ENCODE peak calls at places on chromosomes 7 and 10, in ten cellular contexts. T is stomach; G is fibroblast of lung; F is heart left ventricle; J is Peyer's patch; O is WERI-Rb-1; U is PC-9; D is CD8-positive, alpha-beta T cell; Q is cardiac muscle cell; W is body of pancreas. Z is an unnamed sample.

GRCh38 chr7:113394856-113395255 is 276.5 kb upstream of the SMIM30 start:
- DNase-seq in T (no peak), W (no peak), F (no peak), U (no peak), O (no peak), D (no peak), J (no peak), Q (peak), G (no peak), Z (peak)

GRCh38 chr7:120996333-120996982 is 7.9 kb downstream of the CPED1 start:
- DNase-seq in F (no peak), U (peak), D (no peak), T (peak), W (peak), O (peak), J (no peak), G (peak), Q (no peak), Z (no peak)

GRCh38 chr10:106565546-106565945 is 599.0 kb downstream of the SORCS1 start:
- DNase-seq in J (no peak), G (peak), F (no peak), Q (no peak), U (no peak), W (no peak), D (no peak), O (no peak), T (no peak), Z (no peak)

GRCh38 chr7:64574481-64575159 is 11.7 kb upstream of the ZNF680 start:
- DNase-seq in O (no peak), Q (peak), G (peak), U (peak), F (peak), D (no peak), W (peak), T (no peak), J (no peak), Z (no peak)

GRCh38 chr10:76049581-76050290 is 618.3 kb downstream of the LRMDA start:
- DNase-seq in D (no peak), O (no peak), F (no peak), U (no peak), Q (no peak), T (no peak), J (no peak), G (peak), W (no peak), Z (no peak)

GRCh38 chr10:3511483-3511882 is 273.5 kb downstream of the KLF6 start:
- DNase-seq in O (no peak), Q (peak), U (no peak), F (no peak), D (no peak), W (no peak), T (no peak), G (no peak), J (no peak), Z (no peak)

GRCh38 chr10:36068542-36068941 is 426.4 kb upstream of the FZD8 start:
- DNase-seq in F (no peak), U (no peak), D (no peak), W (no peak), O (no peak), Q (no peak), G (no peak), J (no peak), T (no peak), Z (no peak)

GRCh38 chr7:2508327-2509231 is 11.0 kb upstream of the LFNG start:
- DNase-seq in D (peak), F (no peak), Q (no peak), G (no peak), U (peak), T (no peak), W (peak), J (no peak), O (peak), Z (no peak)

GRCh38 chr7:1694551-1694950 is 24.5 kb downstream of the ELFN1 start:
- DNase-seq in U (no peak), F (no peak), J (no peak), D (no peak), W (no peak), T (no peak), G (no peak), Q (peak), O (peak), Z (no peak)

GRCh38 chr7:105454058-105454739 is 65.5 kb upstream of the SRPK2 start:
- DNase-seq in W (no peak), D (no peak), Q (no peak), U (peak), O (no peak), G (peak), J (no peak), F (no peak), T (no peak), Z (no peak)

GRCh38 chr10:67533376-67533775 is 162.6 kb downstream of the CTNNA3 start:
- DNase-seq in Q (no peak), W (no peak), U (no peak), D (no peak), O (no peak), T (no peak), J (no peak), G (no peak), F (no peak), Z (no peak)

GRCh38 chr7:70599446-70600190 is 532.3 kb upstream of the GALNT17 start:
- DNase-seq in U (peak), F (no peak), D (no peak), J (no peak), G (no peak), Q (no peak), O (no peak), T (peak), W (no peak), Z (no peak)

GRCh38 chr7:120825576-120825975 is 32.4 kb downstream of the TSPAN12 start:
- DNase-seq in T (no peak), U (no peak), J (no peak), D (no peak), Q (no peak), F (no peak), O (no peak), W (no peak), G (no peak), Z (no peak)

GRCh38 chr7:126403040-126403439 is 849.7 kb downstream of the GRM8 start:
- DNase-seq in W (no peak), F (no peak), J (no peak), G (no peak), U (no peak), Q (no peak), T (no peak), D (no peak), O (no peak), Z (no peak)

GRCh38 chr10:71795248-71795647 is 21.9 kb upstream of the VSIR start:
- DNase-seq in G (peak), U (no peak), F (peak), Q (peak), D (no peak), T (no peak), W (no peak), J (no peak), O (no peak), Z (no peak)

GRCh38 chr7:116417593-116418345 is 81.8 kb upstream of the CAV2 start:
- DNase-seq in T (no peak), J (no peak), W (no peak), U (no peak), F (no peak), G (peak), O (no peak), D (no peak), Q (no peak), Z (no peak)

GRCh38 chr10:24168258-24169170 is 40.4 kb upstream of the KIAA1217 start:
- DNase-seq in J (no peak), W (peak), F (no peak), O (no peak), D (no peak), G (peak), T (no peak), U (no peak), Q (peak), Z (no peak)

GRCh38 chr10:77527839-77528238 is 109.8 kb downstream of the KCNMA1 start:
- DNase-seq in O (no peak), W (no peak), F (no peak), T (no peak), J (no peak), Q (no peak), D (no peak), G (no peak), U (no peak), Z (no peak)

GRCh38 chr10:77520995-77521394 is 116.6 kb downstream of the KCNMA1 start:
- DNase-seq in G (no peak), F (no peak), O (no peak), D (no peak), Q (no peak), U (no peak), J (no peak), T (no peak), W (no peak), Z (no peak)

GRCh38 chr10:77526861-77527617 is 110.6 kb downstream of the KCNMA1 start:
- DNase-seq in G (no peak), W (no peak), D (no peak), O (no peak), T (no peak), J (no peak), F (no peak), U (no peak), Q (peak), Z (no peak)

GRCh38 chr10:77522268-77522809 is 115.3 kb downstream of the KCNMA1 start:
- DNase-seq in D (no peak), O (no peak), Q (no peak), J (no peak), F (no peak), U (no peak), T (no peak), G (no peak), W (no peak), Z (no peak)

DNA sequence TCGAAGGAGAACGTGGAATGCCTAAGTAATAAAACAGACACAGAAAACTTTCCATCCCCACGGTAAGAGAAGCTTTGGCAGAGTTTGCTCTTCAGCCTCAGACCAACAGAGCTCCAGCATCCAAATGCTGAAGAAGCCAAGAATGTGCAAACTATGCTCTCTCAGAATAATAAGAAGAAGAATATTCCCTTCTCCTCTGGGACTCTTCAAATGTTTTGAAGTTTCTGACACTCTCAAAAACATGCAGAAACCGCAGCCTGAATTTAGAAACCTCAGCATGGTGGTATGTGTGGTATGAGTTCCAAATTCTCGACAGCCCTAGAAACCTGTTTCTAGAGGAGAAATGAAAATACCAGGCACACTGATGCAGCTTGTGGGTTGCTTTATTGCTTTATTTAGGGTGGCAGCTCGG is 113.3 kb downstream of the KCNMA1 start:
- DNase-seq in G (peak), O (no peak), W (no peak), U (no peak), Q (no peak), T (no peak), F (no peak), D (no peak), J (no peak), Z (no peak)
- H3K27ac ChIP-seq in G (no peak), O (no peak), W (no peak), U (no peak), Q (no peak), T (no peak), F (no peak), D (no peak), J (no peak), Z (no peak)

DNA sequence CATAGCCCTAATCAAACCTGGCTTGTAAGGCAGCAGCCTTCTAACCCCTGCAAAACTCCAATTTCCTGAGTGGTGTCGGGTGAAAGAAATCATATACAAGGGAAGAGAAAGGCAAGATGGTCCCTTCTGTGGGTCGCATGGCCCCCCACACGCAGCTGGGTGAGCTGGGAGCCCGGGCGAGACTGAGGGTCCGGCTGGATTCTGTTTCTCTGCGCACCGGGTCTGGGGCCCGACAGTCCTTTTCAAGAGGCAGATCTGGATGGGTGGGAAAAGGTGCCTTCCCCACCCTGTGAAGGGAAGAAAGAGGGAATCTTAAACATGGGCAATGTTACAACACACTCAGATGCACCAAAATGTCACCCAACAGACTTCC is 18.5 kb downstream of the WDR86 start:
- DNase-seq in T (no peak), F (no peak), W (no peak), O (no peak), J (no peak), D (no peak), G (no peak), U (no peak), Q (no peak), Z (no peak)
- H3K27ac ChIP-seq in T (no peak), F (no peak), W (no peak), O (no peak), J (no peak), D (no peak), G (no peak), U (no peak), Q (no peak), Z (no peak)

DNA sequence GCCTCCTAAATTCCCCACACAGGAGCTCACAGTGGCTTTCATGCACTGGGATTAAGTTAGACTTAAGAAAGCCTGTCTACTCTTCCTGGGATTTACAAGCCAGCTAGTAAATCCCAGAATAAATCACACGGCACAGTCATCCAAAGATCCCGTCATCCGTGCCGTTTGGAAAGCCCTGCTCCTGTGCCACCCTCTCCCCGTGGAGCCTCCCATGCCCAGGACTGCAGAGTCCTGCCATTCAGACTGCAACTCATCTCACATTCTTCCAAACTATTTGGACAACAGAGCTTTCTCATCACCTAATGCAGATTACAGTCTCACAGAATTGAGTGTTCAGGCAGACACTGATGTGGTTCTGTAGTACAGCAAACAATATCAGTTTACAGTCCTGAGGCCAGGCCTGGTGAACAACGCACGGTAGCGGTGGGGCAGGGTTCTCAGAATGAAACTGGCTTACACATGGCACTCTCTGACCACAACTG is 166.5 kb downstream of the EGFR start:
- DNase-seq in T (no peak), D (no peak), F (no peak), Q (no peak), U (peak), J (no peak), O (peak), W (no peak), G (peak), Z (no peak)
- H3K27ac ChIP-seq in T (no peak), D (no peak), F (no peak), Q (no peak), U (peak), J (no peak), O (no peak), W (no peak), G (peak), Z (no peak)

GRCh38 chr10:21614000-21614399 is 80.0 kb downstream of the MLLT10 start:
- DNase-seq in J (no peak), F (no peak), U (no peak), D (no peak), G (no peak), T (no peak), O (no peak), Q (no peak), W (no peak), Z (no peak)

GRCh38 chr10:21617267-21617666 is 83.2 kb downstream of the MLLT10 start:
- DNase-seq in F (no peak), T (no peak), Q (no peak), U (no peak), W (no peak), G (no peak), D (no peak), O (no peak), J (no peak), Z (no peak)
- H3K27ac ChIP-seq in F (no peak), T (no peak), Q (no peak), U (no peak), W (no peak), G (no peak), D (no peak), O (no peak), J (no peak), Z (no peak)

GRCh38 chr10:6461961-6462360 is 118.1 kb downstream of the PRKCQ start:
- DNase-seq in U (no peak), W (no peak), D (no peak), O (no peak), Q (no peak), T (no peak), F (no peak), J (no peak), G (peak), Z (no peak)
- H3K27ac ChIP-seq in U (no peak), W (no peak), D (no peak), O (no peak), Q (no peak), T (no peak), F (no peak), J (no peak), G (no peak), Z (no peak)

GRCh38 chr7:42065942-42066341 is 171.1 kb downstream of the GLI3 start:
- DNase-seq in Q (no peak), D (no peak), G (peak), T (no peak), O (no peak), F (no peak), J (no peak), U (no peak), W (no peak), Z (no peak)

GRCh38 chr7:42070068-42070467 is 166.9 kb downstream of the GLI3 start:
- DNase-seq in J (no peak), G (peak), F (no peak), U (peak), Q (no peak), D (no peak), W (no peak), T (no peak), O (no peak), Z (no peak)

GRCh38 chr7:42071372-42072261 is 165.4 kb downstream of the GLI3 start:
- DNase-seq in D (no peak), G (peak), Q (peak), T (no peak), J (no peak), F (no peak), W (no peak), U (no peak), O (peak), Z (no peak)

GRCh38 chr7:42068554-42069280 is 168.3 kb downstream of the GLI3 start:
- DNase-seq in W (no peak), O (no peak), D (no peak), Q (peak), F (no peak), T (no peak), G (no peak), J (no peak), U (no peak), Z (no peak)

DNA sequence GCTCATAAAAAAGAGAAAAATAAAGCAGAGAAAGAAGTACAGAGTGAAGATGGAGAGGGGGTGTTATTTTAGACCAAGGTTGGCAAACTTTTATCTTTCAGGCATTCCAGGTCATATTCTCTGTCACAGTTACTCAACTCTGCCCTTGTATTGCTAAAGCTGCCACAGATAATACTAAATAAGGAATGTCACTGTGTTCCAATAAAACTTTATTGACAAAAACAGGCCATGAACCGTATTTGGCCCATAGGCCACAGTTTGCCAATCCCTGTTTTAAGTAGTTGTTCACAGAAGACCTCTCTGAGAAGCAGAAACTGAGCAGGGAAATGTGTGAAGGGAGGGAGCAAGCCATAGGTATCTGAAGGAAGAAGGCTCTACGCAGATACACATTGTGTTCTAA is 167.4 kb downstream of the GLI3 start:
- DNase-seq in W (no peak), U (no peak), T (no peak), F (no peak), J (no peak), O (no peak), Q (no peak), G (no peak), D (no peak), Z (no peak)
- H3K27ac ChIP-seq in W (no peak), U (no peak), T (no peak), F (no peak), J (no peak), O (no peak), Q (no peak), G (no peak), D (no peak), Z (no peak)

DNA sequence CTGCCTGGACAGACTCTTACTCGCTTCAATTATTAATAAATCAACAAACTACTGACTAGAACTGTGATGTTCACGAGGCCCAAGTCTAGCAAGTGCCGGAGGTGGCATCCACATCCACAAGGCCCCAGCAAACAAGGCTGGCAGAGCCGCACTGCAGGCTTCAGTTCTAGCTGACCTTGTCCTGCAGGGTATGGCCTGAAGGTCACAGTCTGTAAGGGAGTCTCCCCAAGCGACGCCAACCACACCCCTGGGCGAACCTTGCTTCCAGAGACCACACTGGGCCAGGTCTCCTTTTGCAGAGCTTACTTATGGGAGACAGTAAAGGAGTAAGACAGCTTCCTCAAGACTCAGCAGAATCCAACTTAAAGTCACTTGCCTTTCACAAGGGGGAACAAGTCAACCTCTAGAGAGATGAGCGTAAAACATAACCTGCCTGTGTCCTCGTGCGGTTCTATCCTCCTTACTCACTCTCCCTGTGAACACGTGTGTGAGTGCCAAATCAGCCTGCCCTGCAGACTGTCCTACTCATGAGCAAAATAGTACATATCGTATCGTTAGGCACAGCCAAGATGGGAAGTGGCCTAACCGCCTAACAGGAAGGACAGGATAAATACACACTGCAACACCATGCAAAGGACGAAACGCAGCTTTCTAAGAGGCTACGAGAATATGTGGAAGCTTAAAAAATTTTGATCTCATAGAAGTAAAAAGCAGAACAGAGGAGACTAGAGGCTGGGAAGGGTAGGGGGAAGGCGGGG is 22.7 kb downstream of the FAM53B start:
- DNase-seq in F (peak), O (no peak), G (no peak), Q (no peak), T (no peak), J (no peak), D (no peak), W (peak), U (no peak), Z (no peak)
- H3K27ac ChIP-seq in F (peak), O (no peak), G (no peak), Q (peak), T (peak), J (peak), D (no peak), W (no peak), U (no peak), Z (no peak)

DNA sequence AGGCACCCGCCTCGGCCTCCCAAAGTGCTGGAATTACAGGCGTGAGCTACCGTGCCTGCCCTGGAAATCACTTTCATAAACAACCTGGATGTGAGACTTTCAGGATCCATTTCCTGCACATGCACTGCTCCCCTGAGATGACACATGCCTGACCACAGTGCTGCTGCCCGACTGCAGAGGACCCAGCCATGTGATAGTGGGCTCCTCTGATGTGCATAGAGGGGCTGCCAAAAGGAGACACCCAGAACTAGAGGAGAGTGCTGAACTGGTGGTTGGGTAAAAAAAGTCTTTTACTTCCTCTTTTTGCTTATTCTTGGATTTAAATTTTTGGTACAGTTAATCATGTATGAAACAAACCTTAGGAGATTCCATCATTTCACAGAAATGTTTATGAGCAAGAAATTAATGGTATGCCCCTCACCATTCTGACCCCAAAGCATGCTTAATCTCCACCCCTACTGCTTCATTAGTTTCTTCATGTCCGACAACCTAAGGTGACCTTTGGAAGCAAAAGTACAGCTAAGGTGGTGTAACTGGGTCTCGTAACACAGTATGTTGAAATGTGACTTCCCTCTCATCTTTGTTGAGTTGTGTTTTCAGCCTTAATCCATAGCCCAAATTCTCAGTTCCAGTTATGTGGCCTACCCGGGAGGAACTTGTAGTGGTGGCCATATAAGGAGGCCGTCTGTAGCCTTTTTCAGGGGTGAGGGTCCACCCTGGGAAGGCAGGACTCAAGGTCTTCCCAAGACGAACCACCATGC is 111.1 kb downstream of the RNF216 start:
- DNase-seq in U (no peak), F (no peak), D (no peak), O (no peak), T (no peak), J (no peak), G (peak), Q (no peak), W (no peak), Z (no peak)
- H3K27ac ChIP-seq in U (no peak), F (no peak), D (no peak), O (no peak), T (no peak), J (peak), G (no peak), Q (no peak), W (no peak), Z (no peak)